ENCODE peak calls at places on chromosomes 16 and 17, in eight cellular contexts. U is heart right ventricle; V is upper lobe of left lung; Z is foreskin keratinocyte; O is naive thymus-derived CD4-positive, alpha-beta T cell; K is lower lobe of right lung; S is psoas muscle; H is HCT116. A is an unnamed sample.

GRCh38 chr16:10610499-10611184 is 30.2 kb upstream of the EMP2 start:
- ATAC-seq in U (no peak), V (no peak), Z (no peak), O (no peak), K (no peak), S (no peak), H (no peak), A (no peak)

GRCh38 chr17:69064476-69064875 is 3.7 kb upstream of the ABCA9 start:
- ATAC-seq in U (no peak), V (no peak), Z (peak), O (peak), K (no peak), S (no peak), H (no peak), A (no peak)

GRCh38 chr17:20009052-20009301 is 182 bp upstream of the SPECC1 start:
- ATAC-seq in U (peak), V (peak), Z (no peak), O (peak), K (peak), S (peak), H (peak), A (no peak)

GRCh38 chr17:50889528-50890118 is 23.5 kb upstream of the TOB1 start:
- ATAC-seq in U (peak), V (no peak), Z (no peak), O (no peak), K (no peak), S (peak), H (no peak), A (no peak)

GRCh38 chr16:56140645-56141044 is 50.6 kb upstream of the GNAO1 start:
- ATAC-seq in U (no peak), V (no peak), Z (no peak), O (no peak), K (no peak), S (no peak), H (no peak), A (no peak)

GRCh38 chr16:12188674-12189249 is 212.2 kb downstream of the SNX29 start:
- ATAC-seq in U (no peak), V (no peak), Z (peak), O (no peak), K (peak), S (no peak), H (no peak), A (no peak)

GRCh38 chr16:25371342-25371741 is 113.7 kb upstream of the ZKSCAN2 start:
- ATAC-seq in U (no peak), V (no peak), Z (no peak), O (no peak), K (no peak), S (no peak), H (no peak), A (no peak)

GRCh38 chr16:66152841-66153525 is 213.5 kb upstream of the CDH5 start:
- ATAC-seq in U (no peak), V (no peak), Z (no peak), O (no peak), K (no peak), S (no peak), H (no peak), A (no peak)

GRCh38 chr16:78122774-78123315 is 23.4 kb downstream of the WWOX start:
- ATAC-seq in U (peak), V (peak), Z (peak), O (peak), K (peak), S (peak), H (peak), A (peak)

GRCh38 chr16:56994311-56994710 is 5.0 kb downstream of the NLRC5 start:
- ATAC-seq in U (no peak), V (no peak), Z (no peak), O (no peak), K (no peak), S (no peak), H (no peak), A (no peak)

GRCh38 chr16:27405546-27406451 is 3.8 kb downstream of the IL21R start:
- ATAC-seq in U (no peak), V (no peak), Z (no peak), O (no peak), K (no peak), S (no peak), H (no peak), A (no peak)

GRCh38 chr16:88481851-88482250 is 28.8 kb downstream of the ZFPM1 start:
- ATAC-seq in U (no peak), V (no peak), Z (no peak), O (no peak), K (no peak), S (no peak), H (no peak), A (no peak)

GRCh38 chr16:27753563-27753962 is 203.6 kb downstream of the KATNIP start:
- ATAC-seq in U (no peak), V (no peak), Z (no peak), O (no peak), K (no peak), S (no peak), H (no peak), A (no peak)

GRCh38 chr17:8711291-8711690 is 33.3 kb downstream of the CCDC42 start:
- ATAC-seq in U (no peak), V (no peak), Z (no peak), O (no peak), K (no peak), S (no peak), H (no peak), A (no peak)

GRCh38 chr17:34321981-34322380 is 2.7 kb downstream of the CCL8 start:
- ATAC-seq in U (peak), V (no peak), Z (no peak), O (no peak), K (no peak), S (no peak), H (no peak), A (peak)

GRCh38 chr17:75153854-75154194 is 488 bp downstream of the JPT1 start:
- ATAC-seq in U (no peak), V (no peak), Z (no peak), O (no peak), K (peak), S (no peak), H (peak), A (no peak)

GRCh38 chr16:17232487-17232886 is 238.3 kb downstream of the XYLT1 start:
- ATAC-seq in U (no peak), V (no peak), Z (no peak), O (no peak), K (no peak), S (no peak), H (no peak), A (no peak)

GRCh38 chr17:10089221-10089799 is 109.1 kb downstream of the GAS7 start:
- ATAC-seq in U (peak), V (no peak), Z (no peak), O (no peak), K (no peak), S (no peak), H (no peak), A (peak)

GRCh38 chr16:88909431-88910210 is 43.2 kb upstream of the PABPN1L start:
- ATAC-seq in U (peak), V (no peak), Z (no peak), O (no peak), K (no peak), S (peak), H (no peak), A (no peak)

GRCh38 chr17:73179878-73180277 is 13.0 kb upstream of the COG1 start:
- ATAC-seq in U (no peak), V (no peak), Z (no peak), O (no peak), K (no peak), S (no peak), H (no peak), A (no peak)

GRCh38 chr17:46044989-46045388 is 45.9 kb downstream of the STH start:
- ATAC-seq in U (no peak), V (no peak), Z (no peak), O (no peak), K (no peak), S (peak), H (no peak), A (no peak)
- H3K27ac ChIP-seq in U (no peak), V (no peak), Z (no peak), O (no peak), K (no peak), S (peak), H (no peak), A (peak)

DNA sequence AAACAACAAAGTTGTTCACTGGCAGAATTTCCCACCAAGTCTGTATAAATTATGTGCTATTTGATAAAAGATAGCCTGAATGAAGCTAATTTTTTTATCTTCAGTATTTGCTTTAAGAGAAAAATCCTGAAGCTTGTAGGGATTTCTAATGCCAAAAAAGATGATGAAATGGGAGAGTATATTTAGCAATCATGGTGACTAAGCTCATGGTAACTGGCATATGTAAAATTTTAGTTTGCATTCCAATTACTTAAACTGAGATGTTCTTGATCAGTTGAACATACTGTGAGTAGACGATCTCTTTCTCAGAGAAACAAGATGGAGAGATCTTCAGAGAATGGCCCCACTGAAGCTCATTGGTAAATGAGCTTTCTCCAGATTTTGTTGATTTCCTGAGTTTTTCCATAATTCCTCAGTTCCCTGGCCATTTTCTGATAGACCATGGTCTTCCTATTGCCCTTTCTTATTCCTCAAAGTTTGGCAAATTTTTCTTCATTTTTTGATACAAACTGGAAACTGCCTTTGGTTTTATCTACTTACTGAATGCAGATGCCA is 68.5 kb upstream of the ALOX12 start:
- ATAC-seq in U (no peak), V (no peak), Z (no peak), O (no peak), K (no peak), S (no peak), H (no peak), A (no peak)
- H3K27ac ChIP-seq in U (no peak), V (no peak), Z (no peak), O (no peak), K (no peak), S (no peak), H (no peak), A (no peak)

DNA sequence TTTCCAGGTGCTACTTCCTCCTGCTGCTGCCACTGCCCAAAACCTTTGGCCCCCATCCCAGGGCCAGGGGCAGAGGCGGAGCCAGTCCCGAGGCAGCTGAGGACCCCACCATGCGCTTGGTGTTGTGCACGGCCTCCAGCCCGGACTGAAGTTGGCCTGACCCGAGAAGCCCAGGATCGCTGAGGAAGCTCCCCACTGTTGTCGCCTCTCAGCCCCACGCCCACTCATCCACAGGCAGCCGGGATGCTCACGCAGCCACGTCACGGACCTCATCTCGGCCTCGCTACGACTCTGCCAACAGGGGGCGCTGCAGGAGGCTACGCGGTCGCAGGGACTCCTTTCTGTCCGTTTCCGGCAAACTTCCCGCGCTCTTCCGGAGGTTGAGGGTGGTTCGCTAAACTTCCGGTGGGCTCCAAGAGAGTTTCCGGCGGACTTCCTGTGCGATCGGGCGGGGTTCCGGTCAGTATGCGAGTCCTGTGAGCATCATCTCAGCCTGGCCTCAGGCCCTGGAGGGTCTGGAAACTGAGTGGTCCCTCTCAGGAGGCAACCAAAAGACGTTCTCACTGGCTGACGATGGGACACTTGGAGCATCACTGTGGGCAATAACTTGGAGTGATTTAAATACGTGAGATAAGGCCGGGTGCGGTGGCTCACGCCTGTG is 12.4 kb downstream of the ZG16B start:
- ATAC-seq in U (peak), V (peak), Z (no peak), O (peak), K (peak), S (peak), H (peak), A (peak)
- H3K27ac ChIP-seq in U (peak), V (peak), Z (no peak), O (peak), K (peak), S (no peak), H (peak), A (no peak)

GRCh38 chr17:81013642-81014041 is 21.3 kb upstream of the BAIAP2 start:
- ATAC-seq in U (no peak), V (no peak), Z (no peak), O (no peak), K (no peak), S (no peak), H (no peak), A (no peak)

GRCh38 chr17:81010935-81011334 is 19.3 kb downstream of the CHMP6 start:
- ATAC-seq in U (no peak), V (no peak), Z (no peak), O (no peak), K (no peak), S (no peak), H (no peak), A (no peak)

GRCh38 chr17:81009124-81009523 is 17.5 kb downstream of the CHMP6 start:
- ATAC-seq in U (no peak), V (peak), Z (no peak), O (no peak), K (no peak), S (no peak), H (no peak), A (no peak)

GRCh38 chr17:81012574-81013447 is 21.2 kb downstream of the CHMP6 start:
- ATAC-seq in U (no peak), V (no peak), Z (no peak), O (no peak), K (no peak), S (no peak), H (no peak), A (no peak)

DNA sequence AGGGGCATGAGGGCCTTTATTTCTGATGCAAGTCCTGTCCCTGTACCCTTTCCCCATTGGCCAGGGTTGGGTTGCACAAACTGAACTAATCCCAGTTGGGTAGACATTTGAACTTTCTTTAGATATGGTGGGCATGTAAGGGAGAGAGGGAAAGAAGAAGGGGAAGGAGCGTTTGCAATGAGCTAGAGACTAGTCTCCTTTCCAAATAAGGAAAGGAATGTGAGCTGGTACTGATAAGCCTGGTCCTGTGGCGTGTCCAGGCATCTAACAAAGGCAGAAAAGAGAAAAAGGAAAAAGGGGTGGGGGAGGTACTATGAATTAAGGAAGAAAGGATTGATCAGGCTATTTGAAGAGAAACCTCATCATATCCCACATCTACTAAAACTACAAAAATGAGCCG is 20.3 kb downstream of the CHMP6 start:
- ATAC-seq in U (no peak), V (no peak), Z (no peak), O (no peak), K (no peak), S (no peak), H (no peak), A (no peak)
- H3K27ac ChIP-seq in U (no peak), V (no peak), Z (no peak), O (no peak), K (no peak), S (no peak), H (no peak), A (no peak)

DNA sequence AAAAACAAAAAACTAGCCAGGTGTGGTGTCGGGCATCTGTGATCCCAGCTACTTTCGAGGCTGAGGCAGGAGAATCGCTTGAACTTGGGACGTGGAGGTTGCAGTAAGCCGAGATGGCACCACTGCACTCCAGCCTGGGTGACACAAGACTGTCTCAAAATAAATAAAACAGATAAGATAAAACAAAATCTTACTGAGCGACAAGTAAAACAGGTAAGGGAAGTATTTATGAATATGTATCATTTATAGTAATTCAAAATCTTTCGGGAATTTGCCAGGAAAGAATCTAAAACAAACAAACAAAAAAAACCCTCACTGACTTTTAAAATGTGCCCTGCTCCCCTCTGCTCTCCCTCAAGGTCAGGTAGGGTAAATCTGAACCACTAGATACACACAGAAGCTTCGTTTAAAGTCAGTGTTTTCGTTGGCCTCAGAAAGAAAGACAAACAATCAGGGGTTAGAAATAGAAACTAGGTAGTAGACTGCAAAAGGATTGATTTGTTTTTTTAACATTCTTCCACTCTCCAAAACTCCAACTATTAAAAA is 2.1 kb downstream of the PRPSAP1 start:
- ATAC-seq in U (no peak), V (no peak), Z (no peak), O (no peak), K (no peak), S (no peak), H (no peak), A (no peak)
- H3K27ac ChIP-seq in U (peak), V (no peak), Z (no peak), O (no peak), K (no peak), S (no peak), H (no peak), A (no peak)

DNA sequence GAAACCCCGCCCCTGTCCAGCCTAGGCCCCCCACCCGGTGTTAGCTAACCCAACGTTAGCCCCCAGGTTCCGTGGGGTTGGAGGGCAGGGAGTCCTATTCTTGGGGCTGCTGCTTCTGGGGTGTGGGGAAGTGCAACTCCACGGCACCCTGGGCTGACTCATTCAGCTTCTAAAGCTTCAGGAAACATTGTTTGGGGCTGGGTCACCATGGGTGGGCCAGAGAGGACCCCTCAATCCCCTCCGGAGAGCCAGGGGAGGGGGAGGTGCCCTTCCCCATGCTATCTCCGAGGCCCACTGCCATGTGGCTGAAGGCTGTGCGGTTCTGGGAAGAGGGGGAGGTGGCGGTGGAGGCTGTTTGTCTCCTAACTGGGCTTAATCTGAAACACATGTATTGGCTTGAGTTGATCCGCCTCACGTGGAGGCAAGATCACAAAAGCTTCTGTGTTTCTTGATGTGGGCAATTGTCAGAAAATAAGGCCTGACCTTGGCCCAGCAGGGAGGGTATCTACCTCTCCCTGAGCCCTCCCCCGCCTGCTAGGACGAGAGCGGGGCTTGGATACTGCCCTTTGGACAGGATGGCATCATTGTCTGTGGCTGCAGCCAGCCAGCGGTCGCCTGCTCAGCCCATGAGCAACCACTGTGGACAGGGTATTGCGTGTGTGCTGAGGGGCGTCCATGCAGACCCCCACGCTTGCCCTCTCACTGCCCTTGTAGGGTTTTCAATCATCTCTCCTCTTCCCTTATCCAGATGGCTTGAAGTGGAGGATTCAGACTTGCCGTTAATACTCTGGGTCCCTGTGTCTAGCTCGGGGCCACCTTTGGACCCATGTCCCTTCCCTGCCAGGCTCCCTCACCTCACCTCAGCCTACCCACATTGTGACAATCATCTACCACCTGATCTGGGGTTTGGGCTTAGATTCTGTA is 1.3 kb downstream of the SERPINF1 start:
- ATAC-seq in U (peak), V (peak), Z (peak), O (peak), K (peak), S (peak), H (no peak), A (peak)
- H3K27ac ChIP-seq in U (peak), V (peak), Z (peak), O (peak), K (peak), S (peak), H (no peak), A (peak)

A was measured in gastroesophageal sphincter.